ENCODE peak calls at places on chromosomes 16 and 17, in seven cellular contexts. One of them, this sample, is unnamed.
A peak's percentile ranks its signal among the peaks of the same experiment; 100 is the strongest.

GRCh38 chr17:13509561-13509960 is 92.2 kb downstream of the HS3ST3A1 start:
- DNase-seq in Karpas-422: no peak
- DNase-seq in hepatocyte: peak; percentile 12
- DNase-seq in PC-3: no peak
- DNase-seq in osteoblast: no peak
- DNase-seq in HCT116: no peak
- DNase-seq in GM23338: no peak
- DNase-seq in this sample: no peak

GRCh38 chr16:3086596-3087242 is 12.4 kb downstream of the ZSCAN10 start:
- DNase-seq in Karpas-422: no peak
- DNase-seq in hepatocyte: no peak
- DNase-seq in PC-3: no peak
- DNase-seq in osteoblast: no peak
- DNase-seq in HCT116: no peak
- DNase-seq in GM23338: no peak
- DNase-seq in this sample: no peak

GRCh38 chr17:46995841-46996571 is 17.0 kb upstream of the RPRML start:
- DNase-seq in Karpas-422: no peak
- DNase-seq in hepatocyte: no peak
- DNase-seq in PC-3: peak; percentile 64
- DNase-seq in osteoblast: no peak
- DNase-seq in HCT116: no peak
- DNase-seq in GM23338: no peak
- DNase-seq in this sample: peak; percentile 57

GRCh38 chr17:82544431-82545070 is 25.0 kb downstream of the FOXK2 start:
- DNase-seq in Karpas-422: no peak
- DNase-seq in hepatocyte: no peak
- DNase-seq in PC-3: no peak
- DNase-seq in osteoblast: no peak
- DNase-seq in HCT116: no peak
- DNase-seq in GM23338: no peak
- DNase-seq in this sample: no peak

GRCh38 chr17:9472541-9472940 is 103.1 kb downstream of the STX8 start:
- DNase-seq in Karpas-422: no peak
- DNase-seq in hepatocyte: no peak
- DNase-seq in PC-3: no peak
- DNase-seq in osteoblast: peak; percentile 49
- DNase-seq in HCT116: no peak
- DNase-seq in GM23338: no peak
- DNase-seq in this sample: no peak

GRCh38 chr16:67987460-67988160 is 7.3 kb upstream of the DPEP3 start:
- DNase-seq in Karpas-422: no peak
- DNase-seq in hepatocyte: no peak
- DNase-seq in PC-3: peak; percentile 18
- DNase-seq in osteoblast: peak; percentile 69
- DNase-seq in HCT116: no peak
- DNase-seq in GM23338: no peak
- DNase-seq in this sample: peak; percentile 55

GRCh38 chr17:2383628-2384167 is 17.2 kb downstream of the MNT start:
- DNase-seq in Karpas-422: no peak
- DNase-seq in hepatocyte: no peak
- DNase-seq in PC-3: no peak
- DNase-seq in osteoblast: no peak
- DNase-seq in HCT116: no peak
- DNase-seq in GM23338: no peak
- DNase-seq in this sample: no peak

GRCh38 chr17:13958773-13959172 is 110.5 kb upstream of the COX10 start:
- DNase-seq in Karpas-422: no peak
- DNase-seq in hepatocyte: no peak
- DNase-seq in PC-3: peak; percentile 20
- DNase-seq in osteoblast: no peak
- DNase-seq in HCT116: no peak
- DNase-seq in GM23338: no peak
- DNase-seq in this sample: no peak

GRCh38 chr16:75250809-75251279 is 580 bp downstream of the BCAR1 start:
- DNase-seq in Karpas-422: peak; percentile 58
- DNase-seq in hepatocyte: peak; percentile 91
- DNase-seq in PC-3: peak; percentile 17
- DNase-seq in osteoblast: peak; percentile 99
- DNase-seq in HCT116: no peak
- DNase-seq in GM23338: no peak
- DNase-seq in this sample: no peak

GRCh38 chr16:5427571-5427970 is 330.0 kb upstream of the EEF2KMT start:
- DNase-seq in Karpas-422: no peak
- DNase-seq in hepatocyte: no peak
- DNase-seq in PC-3: no peak
- DNase-seq in osteoblast: no peak
- DNase-seq in HCT116: no peak
- DNase-seq in GM23338: no peak
- DNase-seq in this sample: no peak

GRCh38 chr17:57644311-57644710 is 100.8 kb downstream of the CCDC182 start:
- DNase-seq in Karpas-422: no peak
- DNase-seq in hepatocyte: no peak
- DNase-seq in PC-3: no peak
- DNase-seq in osteoblast: peak; percentile 35
- DNase-seq in HCT116: no peak
- DNase-seq in GM23338: no peak
- DNase-seq in this sample: no peak

GRCh38 chr16:29743827-29744531 is 1.8 kb downstream of the C16orf54 start:
- DNase-seq in Karpas-422: no peak
- DNase-seq in hepatocyte: no peak
- DNase-seq in PC-3: no peak
- DNase-seq in osteoblast: no peak
- DNase-seq in HCT116: no peak
- DNase-seq in GM23338: peak; percentile 35
- DNase-seq in this sample: no peak

GRCh38 chr16:86363057-86363490 is 147.3 kb upstream of the FOXF1 start:
- DNase-seq in Karpas-422: no peak
- DNase-seq in hepatocyte: peak; percentile 75
- DNase-seq in PC-3: peak; percentile 43
- DNase-seq in osteoblast: no peak
- DNase-seq in HCT116: no peak
- DNase-seq in GM23338: no peak
- DNase-seq in this sample: peak; percentile 55

GRCh38 chr16:57609541-57610401 is 18.7 kb upstream of the ADGRG1 start:
- DNase-seq in Karpas-422: peak; percentile 47
- DNase-seq in hepatocyte: no peak
- DNase-seq in PC-3: no peak
- DNase-seq in osteoblast: peak; percentile 71
- DNase-seq in HCT116: no peak
- DNase-seq in GM23338: no peak
- DNase-seq in this sample: no peak

GRCh38 chr17:13351046-13351445 is 250.7 kb downstream of the HS3ST3A1 start:
- DNase-seq in Karpas-422: no peak
- DNase-seq in hepatocyte: no peak
- DNase-seq in PC-3: peak; percentile 55
- DNase-seq in osteoblast: peak; percentile 69
- DNase-seq in HCT116: no peak
- DNase-seq in GM23338: no peak
- DNase-seq in this sample: peak; percentile 24

GRCh38 chr17:17837966-17838962 is 1.5 kb upstream of the SREBF1 start:
- DNase-seq in Karpas-422: no peak
- DNase-seq in hepatocyte: peak; percentile 66
- DNase-seq in PC-3: peak; percentile 86
- DNase-seq in osteoblast: peak; percentile 89
- DNase-seq in HCT116: peak; percentile 75
- DNase-seq in GM23338: peak; percentile 95
- DNase-seq in this sample: peak; percentile 76

GRCh38 chr16:50977064-50977621 is 173.9 kb downstream of the SALL1 start:
- DNase-seq in Karpas-422: no peak
- DNase-seq in hepatocyte: no peak
- DNase-seq in PC-3: no peak
- DNase-seq in osteoblast: no peak
- DNase-seq in HCT116: no peak
- DNase-seq in GM23338: no peak
- DNase-seq in this sample: no peak

GRCh38 chr16:1787322-1788094 is 4.7 kb downstream of the NUBP2 start:
- DNase-seq in Karpas-422: no peak
- DNase-seq in hepatocyte: no peak
- DNase-seq in PC-3: no peak
- DNase-seq in osteoblast: peak; percentile 67
- DNase-seq in HCT116: no peak
- DNase-seq in GM23338: no peak
- DNase-seq in this sample: no peak

DNA sequence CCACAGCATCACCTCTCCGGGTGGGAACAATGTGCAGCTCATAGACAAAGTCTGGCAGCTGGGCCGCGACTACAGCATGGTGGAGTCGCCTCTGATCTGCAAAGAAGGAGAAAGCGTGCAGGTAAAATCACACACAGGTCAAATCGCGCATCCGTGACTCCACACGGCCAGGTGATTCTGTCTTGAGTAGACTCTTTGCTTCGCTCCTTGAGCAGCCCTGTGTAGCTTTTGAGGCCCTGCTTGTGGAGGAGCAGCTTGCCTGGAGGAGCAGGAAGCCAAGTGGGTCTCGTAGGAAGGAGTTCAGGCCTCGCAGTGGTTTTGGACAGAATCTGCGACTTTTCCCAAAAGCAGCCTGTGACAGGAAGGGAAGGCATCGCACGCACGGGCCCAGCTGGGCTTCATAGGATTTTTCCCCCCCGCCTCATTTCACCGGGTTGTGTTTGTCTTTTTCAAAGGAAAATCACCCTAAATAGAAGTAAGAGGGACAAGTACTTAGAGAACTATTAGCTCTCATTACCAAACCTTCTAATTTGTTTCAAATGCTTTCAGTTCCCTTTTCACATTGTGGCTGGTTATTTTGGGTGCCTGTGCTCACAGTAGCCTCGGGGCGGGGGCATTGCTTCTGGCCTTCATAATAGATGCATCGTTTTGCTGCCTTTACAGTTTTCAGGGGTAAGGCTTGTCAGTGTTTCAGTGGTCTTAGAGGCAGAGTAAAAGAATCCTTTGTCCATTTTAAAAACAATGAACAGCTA is 71.5 kb downstream of the SEC14L1 start:
- DNase-seq in Karpas-422: peak; percentile 95
- DNase-seq in hepatocyte: no peak
- DNase-seq in PC-3: no peak
- DNase-seq in osteoblast: peak; percentile 35
- DNase-seq in HCT116: no peak
- DNase-seq in GM23338: no peak
- DNase-seq in this sample: no peak
- H3K36me3 ChIP-seq in Karpas-422: peaks cover 33% of the 10 kb centered on the region
- H3K36me3 ChIP-seq in hepatocyte: no peaks in the 10 kb centered on the region
- H3K36me3 ChIP-seq in PC-3: peaks cover 82% of the 10 kb centered on the region
- H3K36me3 ChIP-seq in osteoblast: peaks cover 81% of the 10 kb centered on the region
- H3K36me3 ChIP-seq in HCT116: peaks cover 49% of the 10 kb centered on the region
- H3K36me3 ChIP-seq in GM23338: peaks cover 17% of the 10 kb centered on the region
- H3K36me3 ChIP-seq in this sample: peaks cover 51% of the 10 kb centered on the region

DNA sequence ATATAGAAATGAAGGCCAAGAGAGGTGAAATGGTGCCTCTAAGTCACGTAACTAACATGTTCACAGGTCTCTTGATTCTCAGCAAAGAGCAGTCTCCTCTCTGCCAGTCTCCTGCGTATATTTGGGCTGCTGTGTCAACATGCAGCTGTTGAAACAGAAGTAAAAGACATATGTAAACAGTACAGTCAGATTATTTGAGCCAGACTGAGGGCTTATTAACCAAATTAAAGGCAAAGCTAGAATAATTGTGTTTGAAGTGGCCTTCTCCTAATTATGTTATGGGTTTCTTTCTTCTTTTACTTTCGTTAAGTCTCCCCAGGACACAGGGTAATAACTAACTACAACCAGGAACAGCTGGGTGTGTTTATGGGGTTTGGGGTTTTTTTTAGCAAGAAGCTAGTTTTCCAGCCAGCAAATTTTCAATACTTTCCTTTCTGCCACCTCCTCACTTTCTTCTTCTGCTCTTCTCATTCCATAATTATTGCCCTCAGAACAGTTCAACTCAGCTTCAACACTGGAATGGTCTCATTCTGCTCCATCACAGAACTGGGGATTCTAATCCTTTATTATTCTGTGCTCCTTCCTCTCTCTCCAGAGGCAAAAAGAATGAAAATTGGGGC is 18.4 kb downstream of the G6PC1 start:
- DNase-seq in Karpas-422: no peak
- DNase-seq in hepatocyte: no peak
- DNase-seq in PC-3: no peak
- DNase-seq in osteoblast: no peak
- DNase-seq in HCT116: no peak
- DNase-seq in GM23338: no peak
- DNase-seq in this sample: no peak
- H2AFZ ChIP-seq in Karpas-422: peak overlapping the region; percentile 10
- H2AFZ ChIP-seq in hepatocyte: peak overlapping the region; percentile 11
- H2AFZ ChIP-seq in PC-3: peak overlapping the region; percentile 45
- H2AFZ ChIP-seq in osteoblast: peak overlapping the region; percentile 67
- H2AFZ ChIP-seq in HCT116: no peak overlapping the region
- H2AFZ ChIP-seq in GM23338: peak overlapping the region; percentile 72
- H2AFZ ChIP-seq in this sample: no peak overlapping the region

DNA sequence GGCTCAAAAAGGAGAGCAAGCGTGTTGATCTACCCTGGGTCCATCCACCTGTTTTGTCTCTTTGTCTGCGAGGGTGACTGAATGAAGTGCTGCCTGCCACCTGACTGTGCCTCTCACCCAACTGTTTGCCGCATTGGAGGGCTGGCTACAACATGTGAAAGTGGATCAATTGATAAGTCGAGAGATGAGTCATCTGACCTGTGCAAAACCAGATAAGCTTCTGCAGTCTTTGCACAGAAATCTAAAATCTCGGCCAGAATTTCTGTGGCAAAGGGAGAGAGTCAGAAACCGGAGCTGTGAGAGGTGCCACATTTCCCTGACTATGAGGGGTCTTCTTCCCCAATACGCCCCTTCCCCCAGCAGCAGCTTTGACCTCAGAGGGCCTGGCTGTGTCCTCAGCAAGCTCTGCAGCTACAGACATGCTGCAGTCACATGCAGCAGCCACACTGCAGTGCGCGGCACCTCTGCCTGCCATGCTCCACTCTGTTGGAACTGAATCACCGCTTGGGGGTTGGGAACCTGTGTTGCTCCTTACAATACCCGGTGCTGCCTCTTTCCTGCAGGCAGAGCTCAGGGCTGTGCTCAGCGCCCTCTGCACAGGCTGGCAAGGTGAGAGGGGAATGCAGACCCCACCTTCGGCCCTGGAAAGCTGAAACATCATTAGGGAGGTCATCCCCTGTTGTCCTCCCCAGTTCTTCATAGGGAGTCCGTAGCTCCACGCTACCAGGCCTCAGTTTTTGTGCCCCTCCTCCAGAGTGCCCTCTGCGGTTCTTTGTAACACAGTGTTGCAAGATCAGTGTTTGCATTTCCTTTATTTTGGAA is 16.2 kb upstream of the HAS3 start:
- DNase-seq in Karpas-422: peak; percentile 34
- DNase-seq in hepatocyte: peak; percentile 62
- DNase-seq in PC-3: no peak
- DNase-seq in osteoblast: no peak
- DNase-seq in HCT116: no peak
- DNase-seq in GM23338: peak; percentile 75
- DNase-seq in this sample: no peak
- H3K36me3 ChIP-seq in Karpas-422: no peaks in the 10 kb centered on the region
- H3K36me3 ChIP-seq in hepatocyte: no peaks in the 10 kb centered on the region
- H3K36me3 ChIP-seq in PC-3: no peaks in the 10 kb centered on the region
- H3K36me3 ChIP-seq in osteoblast: peaks cover 6% of the 10 kb centered on the region
- H3K36me3 ChIP-seq in HCT116: no peaks in the 10 kb centered on the region
- H3K36me3 ChIP-seq in GM23338: no peaks in the 10 kb centered on the region
- H3K36me3 ChIP-seq in this sample: no peaks in the 10 kb centered on the region

DNA sequence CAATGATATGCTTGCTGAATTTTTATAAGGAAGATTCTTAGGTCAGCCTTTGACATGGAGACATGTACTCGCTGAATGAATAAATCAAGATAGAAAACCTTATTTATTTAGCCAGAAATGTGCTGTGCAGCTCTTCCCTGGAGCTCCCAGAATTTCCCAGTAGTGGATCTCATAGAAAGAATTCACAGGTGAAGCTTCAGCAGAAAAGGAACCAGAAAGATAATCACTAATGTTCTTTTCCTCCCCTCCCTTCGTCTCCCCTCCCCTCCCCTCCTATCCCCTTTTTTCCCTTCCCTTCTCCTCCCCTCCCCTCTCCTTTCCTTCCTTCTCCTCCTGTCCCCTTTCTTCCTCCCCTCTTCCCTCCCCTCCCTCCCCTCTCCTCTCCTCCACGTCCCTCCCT is 158.2 kb downstream of the MAP2K6 start:
- DNase-seq in Karpas-422: no peak
- DNase-seq in hepatocyte: no peak
- DNase-seq in PC-3: no peak
- DNase-seq in osteoblast: no peak
- DNase-seq in HCT116: no peak
- DNase-seq in GM23338: no peak
- DNase-seq in this sample: no peak
- H2AFZ ChIP-seq in Karpas-422: no peak overlapping the region
- H2AFZ ChIP-seq in hepatocyte: no peak overlapping the region
- H2AFZ ChIP-seq in PC-3: no peak overlapping the region
- H2AFZ ChIP-seq in osteoblast: no peak overlapping the region
- H2AFZ ChIP-seq in HCT116: no peak overlapping the region
- H2AFZ ChIP-seq in GM23338: no peak overlapping the region
- H2AFZ ChIP-seq in this sample: no peak overlapping the region

This sample was measured in mammary epithelial cell.